ENCODE peak calls at places on chromosomes 6 and 20, in seven cellular contexts. V is pancreas, M is IMR-90, C is endodermal cell, E is uterus, U is Caco-2, J is NB4. L is an unnamed sample.

GRCh38 chr6:31822038-31822821 is 5.3 kb upstream of the HSPA1B start:
- DNase-seq in V (peak), M (peak), C (peak), E (peak), U (peak), J (peak), L (peak)

GRCh38 chr6:15513801-15514711 is 148.8 kb downstream of the DTNBP1 start:
- DNase-seq in V (no peak), M (no peak), C (no peak), E (no peak), U (no peak), J (no peak), L (no peak)

GRCh38 chr6:166629628-166630027 is 2.6 kb upstream of the RPS6KA2 start:
- DNase-seq in V (no peak), M (peak), C (no peak), E (no peak), U (no peak), J (peak), L (peak)

GRCh38 chr6:106000935-106001334 is 85.2 kb upstream of the PRDM1 start:
- DNase-seq in V (no peak), M (no peak), C (no peak), E (no peak), U (no peak), J (no peak), L (no peak)

GRCh38 chr20:13221313-13221672 is 219 bp downstream of the ISM1 start:
- DNase-seq in V (no peak), M (no peak), C (no peak), E (no peak), U (no peak), J (no peak), L (no peak)

GRCh38 chr6:136012948-136013347 is 161.4 kb downstream of the PDE7B start:
- DNase-seq in V (no peak), M (peak), C (no peak), E (no peak), U (no peak), J (no peak), L (peak)

GRCh38 chr20:32626859-32627636 is 41.9 kb upstream of the NOL4L start:
- DNase-seq in V (peak), M (no peak), C (no peak), E (no peak), U (no peak), J (peak), L (no peak)

GRCh38 chr6:5866547-5867051 is 140.1 kb downstream of the NRN1 start:
- DNase-seq in V (no peak), M (peak), C (no peak), E (no peak), U (no peak), J (peak), L (peak)

GRCh38 chr6:69185276-69185675 is 550.2 kb downstream of the ADGRB3 start:
- DNase-seq in V (no peak), M (no peak), C (no peak), E (no peak), U (no peak), J (no peak), L (no peak)

GRCh38 chr20:49937023-49937929 is 1.1 kb downstream of the RNF114 start:
- DNase-seq in V (peak), M (no peak), C (no peak), E (no peak), U (no peak), J (peak), L (no peak)

GRCh38 chr20:56627122-56628014 is 1.7 kb upstream of the TFAP2C start:
- DNase-seq in V (no peak), M (no peak), C (peak), E (no peak), U (no peak), J (no peak), L (no peak)

GRCh38 chr6:30156262-30156599 is 4.8 kb downstream of the TRIM10 start:
- DNase-seq in V (no peak), M (no peak), C (no peak), E (peak), U (no peak), J (peak), L (peak)

GRCh38 chr20:13105864-13106457 is 97.2 kb downstream of the SPTLC3 start:
- DNase-seq in V (no peak), M (peak), C (no peak), E (no peak), U (no peak), J (peak), L (peak)

GRCh38 chr6:3457710-3458605 is 1.1 kb upstream of the SLC22A23 start:
- DNase-seq in V (peak), M (no peak), C (peak), E (peak), U (no peak), J (peak), L (no peak)

GRCh38 chr20:1905693-1906092 is 10.5 kb downstream of the SIRPA start:
- DNase-seq in V (no peak), M (no peak), C (no peak), E (no peak), U (no peak), J (no peak), L (no peak)

GRCh38 chr6:68196645-68197044 is 438.4 kb upstream of the ADGRB3 start:
- DNase-seq in V (no peak), M (no peak), C (no peak), E (no peak), U (no peak), J (peak), L (peak)

GRCh38 chr20:4592316-4593148 is 129.2 kb upstream of the PRND start:
- DNase-seq in V (peak), M (no peak), C (peak), E (no peak), U (peak), J (peak), L (peak)

GRCh38 chr6:168193816-168194701 is 115.0 kb upstream of the FRMD1 start:
- DNase-seq in V (no peak), M (no peak), C (peak), E (peak), U (peak), J (peak), L (no peak)

GRCh38 chr20:63686492-63687321 is 9.7 kb upstream of the TNFRSF6B start:
- DNase-seq in V (peak), M (peak), C (no peak), E (peak), U (peak), J (no peak), L (peak)

GRCh38 chr6:169926617-169927417 is 175.4 kb downstream of the ERMARD start:
- DNase-seq in V (no peak), M (no peak), C (no peak), E (no peak), U (no peak), J (no peak), L (no peak)

GRCh38 chr6:90955246-90955645 is 368.4 kb upstream of the MAP3K7 start:
- DNase-seq in V (no peak), M (no peak), C (no peak), E (no peak), U (no peak), J (no peak), L (no peak)

GRCh38 chr6:80543151-80543550 is 436.7 kb downstream of the BCKDHB start:
- DNase-seq in V (no peak), M (no peak), C (no peak), E (no peak), U (no peak), J (no peak), L (no peak)

GRCh38 chr6:140966676-140967075 is 1166.0 kb upstream of the GJE1 start:
- DNase-seq in V (no peak), M (peak), C (no peak), E (no peak), U (no peak), J (no peak), L (no peak)

GRCh38 chr6:108686896-108687295 is 126.2 kb downstream of the FOXO3 start:
- DNase-seq in V (no peak), M (no peak), C (no peak), E (no peak), U (no peak), J (no peak), L (no peak)

GRCh38 chr6:168137024-168137423 is 58.0 kb upstream of the FRMD1 start:
- DNase-seq in V (no peak), M (no peak), C (no peak), E (no peak), U (no peak), J (no peak), L (no peak)

GRCh38 chr6:68834561-68834960 is 199.5 kb downstream of the ADGRB3 start:
- DNase-seq in V (no peak), M (no peak), C (no peak), E (no peak), U (no peak), J (no peak), L (no peak)

GRCh38 chr6:141501616-141502015 is 631.1 kb upstream of the GJE1 start:
- DNase-seq in V (no peak), M (no peak), C (no peak), E (no peak), U (no peak), J (no peak), L (no peak)

GRCh38 chr6:139970591-139970991 is 596.1 kb upstream of the CITED2 start:
- DNase-seq in V (no peak), M (peak), C (no peak), E (no peak), U (no peak), J (no peak), L (peak)

GRCh38 chr20:36346256-36346655 is 40.1 kb downstream of the DLGAP4 start:
- DNase-seq in V (no peak), M (no peak), C (no peak), E (no peak), U (no peak), J (no peak), L (no peak)

GRCh38 chr20:15287331-15287730 is 949.9 kb upstream of the FLRT3 start:
- DNase-seq in V (no peak), M (no peak), C (no peak), E (no peak), U (no peak), J (no peak), L (no peak)

GRCh38 chr6:137495652-137496391 is 1.6 kb upstream of the OLIG3 start:
- DNase-seq in V (no peak), M (no peak), C (peak), E (no peak), U (no peak), J (no peak), L (no peak)

GRCh38 chr6:51398064-51398740 is 579.5 kb downstream of the TFAP2B start:
- DNase-seq in V (no peak), M (no peak), C (peak), E (no peak), U (no peak), J (peak), L (no peak)

GRCh38 chr6:40997256-40997957 is 41.6 kb downstream of the UNC5CL start:
- DNase-seq in V (peak), M (peak), C (peak), E (no peak), U (peak), J (no peak), L (peak)

GRCh38 chr6:40998661-40999060 is 40.4 kb downstream of the UNC5CL start:
- DNase-seq in V (no peak), M (no peak), C (no peak), E (no peak), U (no peak), J (no peak), L (no peak)

GRCh38 chr6:41002168-41002567 is 36.9 kb downstream of the UNC5CL start:
- DNase-seq in V (no peak), M (no peak), C (no peak), E (no peak), U (no peak), J (no peak), L (no peak)

GRCh38 chr6:41000248-41000647 is 38.8 kb downstream of the UNC5CL start:
- DNase-seq in V (no peak), M (no peak), C (no peak), E (no peak), U (no peak), J (no peak), L (no peak)

DNA sequence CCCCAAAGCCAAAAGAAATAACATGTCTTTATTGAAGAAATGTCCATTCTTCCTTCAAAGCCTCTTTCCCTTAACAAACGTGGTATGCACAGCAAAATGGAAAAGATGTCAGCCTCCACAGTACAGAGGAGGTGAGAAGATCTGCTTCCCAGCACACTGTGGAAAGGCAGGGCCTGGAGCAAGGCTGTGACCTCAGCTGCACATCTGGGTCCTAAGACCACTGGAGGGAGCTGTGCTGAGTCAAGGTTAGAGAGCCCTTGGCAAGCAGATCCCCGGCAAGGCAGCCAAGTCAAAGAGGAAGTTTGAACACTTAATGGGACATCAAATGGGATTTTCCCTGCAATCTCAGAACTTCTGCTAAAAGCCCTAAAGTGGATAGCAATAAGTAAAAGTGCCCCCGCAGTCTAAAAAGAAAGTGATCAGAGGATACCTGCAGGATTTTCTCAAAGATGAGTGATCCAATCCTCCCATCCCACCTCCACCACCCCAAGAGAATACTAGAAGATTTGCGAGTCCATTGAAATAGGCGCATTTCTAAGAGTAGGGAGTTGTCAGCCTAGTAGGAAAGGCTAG is 39.4 kb downstream of the UNC5CL start:
- DNase-seq in V (peak), M (peak), C (peak), E (peak), U (peak), J (peak), L (peak)
- TF ChIP-seq CTCF in V (peak), M (peak), C (peak), E (no peak), U (peak), J (peak), L (peak)

GRCh38 chr20:11912013-11912663 is 5.6 kb upstream of the BTBD3 start:
- DNase-seq in V (no peak), M (no peak), C (peak), E (no peak), U (no peak), J (peak), L (no peak)
- TF ChIP-seq CTCF in V (peak), M (peak), C (peak), E (no peak), U (peak), J (peak), L (peak)

GRCh38 chr6:125751334-125751916 is 2.0 kb downstream of the HEY2 start:
- DNase-seq in V (no peak), M (no peak), C (no peak), E (no peak), U (no peak), J (no peak), L (no peak)

GRCh38 chr6:125752773-125753172 is 3.3 kb downstream of the HEY2 start:
- DNase-seq in V (no peak), M (no peak), C (no peak), E (no peak), U (no peak), J (no peak), L (no peak)

GRCh38 chr6:125753937-125754259 is 4.5 kb downstream of the HEY2 start:
- DNase-seq in V (no peak), M (no peak), C (no peak), E (no peak), U (no peak), J (no peak), L (no peak)

GRCh38 chr6:125750692-125751333 is 1.4 kb downstream of the HEY2 start:
- DNase-seq in V (no peak), M (no peak), C (no peak), E (no peak), U (no peak), J (no peak), L (no peak)

GRCh38 chr6:125753218-125753936 is 3.9 kb downstream of the HEY2 start:
- DNase-seq in V (peak), M (peak), C (no peak), E (no peak), U (no peak), J (peak), L (peak)
- TF ChIP-seq CTCF in V (peak), M (peak), C (peak), E (no peak), U (peak), J (peak), L (peak)

GRCh38 chr20:18718129-18718528 is 95.5 kb upstream of the SCP2D1 start:
- DNase-seq in V (no peak), M (no peak), C (no peak), E (no peak), U (no peak), J (no peak), L (no peak)
- TF ChIP-seq CTCF in V (no peak), M (no peak), C (peak), E (no peak), U (peak), J (no peak), L (no peak)

DNA sequence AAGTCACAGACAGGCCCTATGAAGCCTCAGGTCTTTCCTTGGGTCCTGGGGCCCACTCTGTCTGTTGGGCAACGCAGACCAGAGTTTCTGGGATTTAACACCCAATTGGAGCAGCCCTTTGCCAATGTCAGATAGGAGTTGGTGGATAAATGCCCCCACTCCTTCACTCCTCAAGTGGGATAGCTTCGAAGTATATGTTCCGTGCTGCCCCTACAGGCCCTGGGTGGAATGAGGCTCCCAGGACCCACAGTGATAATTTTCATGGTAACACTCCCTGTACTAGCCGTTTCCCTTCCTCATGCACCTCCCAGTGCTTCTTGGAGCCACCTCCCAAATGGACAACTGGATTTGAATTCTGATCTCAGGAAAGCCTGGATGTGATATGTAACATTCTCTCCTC is 145.4 kb downstream of the FOXA2 start:
- DNase-seq in V (no peak), M (no peak), C (peak), E (no peak), U (no peak), J (peak), L (no peak)
- TF ChIP-seq CTCF in V (no peak), M (no peak), C (peak), E (no peak), U (peak), J (no peak), L (peak)

GRCh38 chr6:1933292-1933691 is 312.1 kb downstream of the GMDS start:
- DNase-seq in V (no peak), M (no peak), C (no peak), E (no peak), U (no peak), J (no peak), L (no peak)
- TF ChIP-seq CTCF in V (no peak), M (no peak), C (peak), E (no peak), U (no peak), J (no peak), L (no peak)

L was measured in AG10803.